ENCODE peak calls at places on chromosomes 13 and 19, in six cellular contexts. K is head of caudate nucleus; J is stimulated activated naive B cell treated with anti-CD40 and anti-IgM and Interleukin-4, amounts not matched to agents 10 μg/mL and 1 μg/mL and 100 μg/mL, for 72 hours; T is esophagus squamous epithelium; I is COR-L47; B is NCI-H2171 treated with DMSO at 0.1 percent for 48 hours. N is an unnamed sample.

GRCh38 chr13:106243011-106243410 is 292.5 kb downstream of the EFNB2 start:
- DNase-seq in K (no peak), J (no peak), T (no peak), I (no peak), B (no peak), N (no peak)

GRCh38 chr19:38640368-38640767 is 7.1 kb upstream of the ACTN4 start:
- DNase-seq in K (no peak), J (no peak), T (no peak), I (no peak), B (no peak), N (no peak)

GRCh38 chr19:19406878-19407639 is 1.6 kb downstream of the GATAD2A start:
- DNase-seq in K (no peak), J (no peak), T (no peak), I (no peak), B (no peak), N (no peak)

GRCh38 chr19:39206122-39206521 is 2.1 kb upstream of the SYCN start:
- DNase-seq in K (no peak), J (no peak), T (no peak), I (no peak), B (no peak), N (no peak)

GRCh38 chr13:97574926-97575325 is 141.0 kb downstream of the RAP2A start:
- DNase-seq in K (no peak), J (no peak), T (no peak), I (no peak), B (no peak), N (no peak)

GRCh38 chr19:50717026-50717723 is 2.4 kb downstream of the SHANK1 start:
- DNase-seq in K (no peak), J (no peak), T (no peak), I (no peak), B (no peak), N (no peak)

GRCh38 chr13:21420706-21421105 is 38.4 kb downstream of the ZDHHC20 start:
- DNase-seq in K (no peak), J (no peak), T (no peak), I (no peak), B (no peak), N (no peak)

GRCh38 chr13:105442941-105443340 is 1092.5 kb downstream of the EFNB2 start:
- DNase-seq in K (no peak), J (no peak), T (no peak), I (peak), B (peak), N (no peak)

GRCh38 chr13:110924639-110924934 is 9.7 kb upstream of the ANKRD10 start:
- DNase-seq in K (no peak), J (no peak), T (no peak), I (no peak), B (no peak), N (no peak)

GRCh38 chr19:40217027-40217810 is 965 bp downstream of the TTC9B start:
- DNase-seq in K (peak), J (no peak), T (no peak), I (peak), B (peak), N (no peak)

GRCh38 chr13:101398920-101399319 is 17.4 kb downstream of the NALCN start:
- DNase-seq in K (no peak), J (no peak), T (no peak), I (no peak), B (no peak), N (no peak)

GRCh38 chr19:8665468-8666213 is 33.0 kb downstream of the ACTL9 start:
- DNase-seq in K (no peak), J (no peak), T (no peak), I (no peak), B (no peak), N (no peak)

GRCh38 chr19:55041627-55042343 is 3.7 kb upstream of the GP6 start:
- DNase-seq in K (no peak), J (no peak), T (no peak), I (no peak), B (no peak), N (no peak)

GRCh38 chr19:42281175-42282035 is 12.4 kb downstream of the CIC start:
- DNase-seq in K (peak), J (peak), T (no peak), I (peak), B (peak), N (peak)

GRCh38 chr19:36113895-36114762 is 546 bp downstream of the POLR2I start:
- DNase-seq in K (no peak), J (no peak), T (no peak), I (peak), B (no peak), N (peak)

GRCh38 chr19:37594982-37595382 is 306 bp downstream of the ZNF540 start:
- DNase-seq in K (peak), J (peak), T (peak), I (peak), B (no peak), N (peak)

GRCh38 chr13:107138468-107138867 is 570.5 kb upstream of the ARGLU1 start:
- DNase-seq in K (no peak), J (no peak), T (no peak), I (no peak), B (peak), N (no peak)